ENCODE peak calls at places on chromosome 1, in ten cellular contexts. One of them, this sample, is unnamed.

GRCh38 chr1:107550358-107550757 is 409.5 kb downstream of the NTNG1 start:
- DNase-seq in CD4-positive, alpha-beta memory T cell: no peak
- DNase-seq in hepatic stellate cell: no peak
- DNase-seq in left ventricle myocardium superior: no peak
- DNase-seq in activated CD4-positive, CD25-positive, alpha-beta regulatory T cell: no peak
- DNase-seq in hippocampal formation: no peak
- DNase-seq in stimulated activated CD8-positive, alpha-beta memory T cell treated with anti-CD3 and anti-CD28 coated beads, Interleukin-15, amount 100 ng/mL, for 4 hours: no peak
- DNase-seq in T47D: no peak
- DNase-seq in central memory CD4-positive, alpha-beta T cell: no peak
- DNase-seq in NCI-H2081 treated with DMSO at 0.1 percent for 48 hours: no peak
- DNase-seq in this sample: no peak

GRCh38 chr1:8764301-8764937 is 53.0 kb downstream of the RERE start:
- DNase-seq in CD4-positive, alpha-beta memory T cell: no peak
- DNase-seq in stimulated activated CD8-positive, alpha-beta memory T cell treated with anti-CD3 and anti-CD28 coated beads, Interleukin-15, amount 100 ng/mL, for 4 hours: no peak
- DNase-seq in left ventricle myocardium superior: no peak
- DNase-seq in hepatic stellate cell: no peak
- DNase-seq in T47D: no peak
- DNase-seq in central memory CD4-positive, alpha-beta T cell: no peak
- DNase-seq in activated CD4-positive, CD25-positive, alpha-beta regulatory T cell: no peak
- DNase-seq in NCI-H2081 treated with DMSO at 0.1 percent for 48 hours: no peak
- DNase-seq in hippocampal formation: no peak
- DNase-seq in this sample: no peak

GRCh38 chr1:3261007-3261968 is 192.3 kb downstream of the PRDM16 start:
- DNase-seq in central memory CD4-positive, alpha-beta T cell: no peak
- DNase-seq in activated CD4-positive, CD25-positive, alpha-beta regulatory T cell: no peak
- DNase-seq in hippocampal formation: no peak
- DNase-seq in T47D: no peak
- DNase-seq in CD4-positive, alpha-beta memory T cell: no peak
- DNase-seq in NCI-H2081 treated with DMSO at 0.1 percent for 48 hours: no peak
- DNase-seq in stimulated activated CD8-positive, alpha-beta memory T cell treated with anti-CD3 and anti-CD28 coated beads, Interleukin-15, amount 100 ng/mL, for 4 hours: no peak
- DNase-seq in hepatic stellate cell: no peak
- DNase-seq in left ventricle myocardium superior: peak; percentile 22
- DNase-seq in this sample: no peak

GRCh38 chr1:232209357-232209756 is 420.6 kb downstream of the SIPA1L2 start:
- DNase-seq in hippocampal formation: no peak
- DNase-seq in T47D: no peak
- DNase-seq in hepatic stellate cell: no peak
- DNase-seq in central memory CD4-positive, alpha-beta T cell: no peak
- DNase-seq in stimulated activated CD8-positive, alpha-beta memory T cell treated with anti-CD3 and anti-CD28 coated beads, Interleukin-15, amount 100 ng/mL, for 4 hours: no peak
- DNase-seq in NCI-H2081 treated with DMSO at 0.1 percent for 48 hours: no peak
- DNase-seq in CD4-positive, alpha-beta memory T cell: no peak
- DNase-seq in activated CD4-positive, CD25-positive, alpha-beta regulatory T cell: no peak
- DNase-seq in left ventricle myocardium superior: no peak
- DNase-seq in this sample: no peak

GRCh38 chr1:33986389-33987095 is 122.7 kb downstream of the HMGB4 start:
- DNase-seq in NCI-H2081 treated with DMSO at 0.1 percent for 48 hours: no peak
- DNase-seq in T47D: no peak
- DNase-seq in hepatic stellate cell: no peak
- DNase-seq in hippocampal formation: no peak
- DNase-seq in central memory CD4-positive, alpha-beta T cell: no peak
- DNase-seq in stimulated activated CD8-positive, alpha-beta memory T cell treated with anti-CD3 and anti-CD28 coated beads, Interleukin-15, amount 100 ng/mL, for 4 hours: no peak
- DNase-seq in left ventricle myocardium superior: peak; percentile 72
- DNase-seq in activated CD4-positive, CD25-positive, alpha-beta regulatory T cell: no peak
- DNase-seq in CD4-positive, alpha-beta memory T cell: no peak
- DNase-seq in this sample: no peak

GRCh38 chr1:229028987-229029550 is 241.8 kb upstream of the RAB4A start:
- DNase-seq in T47D: no peak
- DNase-seq in activated CD4-positive, CD25-positive, alpha-beta regulatory T cell: no peak
- DNase-seq in CD4-positive, alpha-beta memory T cell: no peak
- DNase-seq in central memory CD4-positive, alpha-beta T cell: no peak
- DNase-seq in NCI-H2081 treated with DMSO at 0.1 percent for 48 hours: no peak
- DNase-seq in left ventricle myocardium superior: no peak
- DNase-seq in stimulated activated CD8-positive, alpha-beta memory T cell treated with anti-CD3 and anti-CD28 coated beads, Interleukin-15, amount 100 ng/mL, for 4 hours: no peak
- DNase-seq in hepatic stellate cell: no peak
- DNase-seq in hippocampal formation: no peak
- DNase-seq in this sample: no peak

GRCh38 chr1:27755865-27756264 is 17.2 kb upstream of the STX12 start:
- DNase-seq in T47D: no peak
- DNase-seq in stimulated activated CD8-positive, alpha-beta memory T cell treated with anti-CD3 and anti-CD28 coated beads, Interleukin-15, amount 100 ng/mL, for 4 hours: no peak
- DNase-seq in hepatic stellate cell: no peak
- DNase-seq in left ventricle myocardium superior: no peak
- DNase-seq in NCI-H2081 treated with DMSO at 0.1 percent for 48 hours: no peak
- DNase-seq in CD4-positive, alpha-beta memory T cell: no peak
- DNase-seq in hippocampal formation: no peak
- DNase-seq in central memory CD4-positive, alpha-beta T cell: no peak
- DNase-seq in activated CD4-positive, CD25-positive, alpha-beta regulatory T cell: no peak
- DNase-seq in this sample: no peak

GRCh38 chr1:11708554-11709350 is 17.2 kb downstream of the DRAXIN start:
- DNase-seq in CD4-positive, alpha-beta memory T cell: no peak
- DNase-seq in T47D: no peak
- DNase-seq in hippocampal formation: no peak
- DNase-seq in stimulated activated CD8-positive, alpha-beta memory T cell treated with anti-CD3 and anti-CD28 coated beads, Interleukin-15, amount 100 ng/mL, for 4 hours: no peak
- DNase-seq in NCI-H2081 treated with DMSO at 0.1 percent for 48 hours: no peak
- DNase-seq in activated CD4-positive, CD25-positive, alpha-beta regulatory T cell: no peak
- DNase-seq in central memory CD4-positive, alpha-beta T cell: no peak
- DNase-seq in hepatic stellate cell: no peak
- DNase-seq in left ventricle myocardium superior: no peak
- DNase-seq in this sample: no peak

GRCh38 chr1:233355841-233356704 is 28.5 kb downstream of the MAP3K21 start:
- DNase-seq in hippocampal formation: no peak
- DNase-seq in T47D: no peak
- DNase-seq in left ventricle myocardium superior: no peak
- DNase-seq in central memory CD4-positive, alpha-beta T cell: no peak
- DNase-seq in NCI-H2081 treated with DMSO at 0.1 percent for 48 hours: no peak
- DNase-seq in hepatic stellate cell: no peak
- DNase-seq in activated CD4-positive, CD25-positive, alpha-beta regulatory T cell: no peak
- DNase-seq in CD4-positive, alpha-beta memory T cell: no peak
- DNase-seq in stimulated activated CD8-positive, alpha-beta memory T cell treated with anti-CD3 and anti-CD28 coated beads, Interleukin-15, amount 100 ng/mL, for 4 hours: no peak
- DNase-seq in this sample: peak; percentile 49

GRCh38 chr1:169601096-169601881 is 15.0 kb upstream of the F5 start:
- DNase-seq in hepatic stellate cell: peak; percentile 4
- DNase-seq in NCI-H2081 treated with DMSO at 0.1 percent for 48 hours: no peak
- DNase-seq in stimulated activated CD8-positive, alpha-beta memory T cell treated with anti-CD3 and anti-CD28 coated beads, Interleukin-15, amount 100 ng/mL, for 4 hours: no peak
- DNase-seq in CD4-positive, alpha-beta memory T cell: peak; percentile 34
- DNase-seq in left ventricle myocardium superior: no peak
- DNase-seq in activated CD4-positive, CD25-positive, alpha-beta regulatory T cell: no peak
- DNase-seq in T47D: peak; percentile 64
- DNase-seq in hippocampal formation: no peak
- DNase-seq in central memory CD4-positive, alpha-beta T cell: no peak
- DNase-seq in this sample: peak; percentile 51

GRCh38 chr1:24929091-24929875 is 793 bp downstream of the RUNX3 start:
- DNase-seq in central memory CD4-positive, alpha-beta T cell: peak; percentile 70
- DNase-seq in activated CD4-positive, CD25-positive, alpha-beta regulatory T cell: peak; percentile 49
- DNase-seq in NCI-H2081 treated with DMSO at 0.1 percent for 48 hours: no peak
- DNase-seq in stimulated activated CD8-positive, alpha-beta memory T cell treated with anti-CD3 and anti-CD28 coated beads, Interleukin-15, amount 100 ng/mL, for 4 hours: no peak
- DNase-seq in T47D: no peak
- DNase-seq in hepatic stellate cell: no peak
- DNase-seq in left ventricle myocardium superior: peak; percentile 50
- DNase-seq in hippocampal formation: no peak
- DNase-seq in CD4-positive, alpha-beta memory T cell: peak; percentile 75
- DNase-seq in this sample: peak; percentile 19